ENCODE peak calls at places on chromosomes 5 and 9, in nine cellular contexts. N is AG09319; P is ELF-1; I is naive thymus-derived CD8-positive, alpha-beta T cell; A is dermis microvascular lymphatic vessel endothelial cell; D is ascending aorta; V is activated naive CD4-positive, alpha-beta T cell; H is CD4-positive, alpha-beta memory T cell; B is fibroblast of mammary gland. K is an unnamed sample.

GRCh38 chr5:173709145-173709544 is 92.7 kb upstream of the BOD1 start:
- DNase-seq in V (no peak), D (no peak), B (no peak), A (no peak), N (no peak), P (no peak), I (no peak), H (no peak), K (no peak)

GRCh38 chr9:119722384-119722783 is 353.1 kb upstream of the BRINP1 start:
- DNase-seq in B (no peak), N (no peak), D (no peak), I (no peak), A (no peak), V (no peak), P (no peak), H (no peak), K (no peak)

GRCh38 chr9:116193636-116194035 is 40.0 kb downstream of the PAPPA start:
- DNase-seq in H (no peak), B (peak; percentile 93), N (no peak), V (no peak), D (no peak), P (no peak), I (no peak), A (no peak), K (no peak)

GRCh38 chr5:163916376-163916775 is 411.0 kb downstream of the MAT2B start:
- DNase-seq in A (peak; percentile 12), D (no peak), H (peak; percentile 12), P (no peak), B (peak; percentile 15), V (no peak), I (no peak), N (no peak), K (no peak)

GRCh38 chr5:74632947-74633356 is 7.6 kb downstream of the ENC1 start:
- DNase-seq in H (no peak), N (no peak), P (no peak), I (no peak), B (peak; percentile 81), V (no peak), A (peak; percentile 87), D (no peak), K (no peak)

GRCh38 chr5:173835662-173836061 is 52.5 kb upstream of the CPEB4 start:
- DNase-seq in N (no peak), A (no peak), B (no peak), P (no peak), V (no peak), H (no peak), I (no peak), D (no peak), K (no peak)

GRCh38 chr5:36581070-36581469 is 25.3 kb upstream of the SLC1A3 start:
- DNase-seq in D (no peak), V (no peak), H (no peak), P (no peak), N (no peak), A (no peak), B (no peak), I (no peak), K (no peak)

GRCh38 chr5:1789838-1790462 is 9.7 kb downstream of the MRPL36 start:
- DNase-seq in D (no peak), B (peak; percentile 73), P (no peak), V (no peak), I (no peak), N (no peak), A (peak; percentile 76), H (no peak), K (no peak)

GRCh38 chr9:38067611-38067891 is 1.5 kb downstream of the SHB start:
- DNase-seq in I (no peak), A (no peak), D (peak; percentile 75), N (no peak), H (no peak), P (peak; percentile 53), V (no peak), B (no peak), K (no peak)

GRCh38 chr5:34858798-34859197 is 19.8 kb downstream of the TTC23L start:
- DNase-seq in D (peak; percentile 68), V (no peak), N (no peak), I (no peak), A (no peak), B (peak; percentile 68), H (no peak), P (no peak), K (no peak)

GRCh38 chr9:135039266-135039870 is 48.1 kb upstream of the OLFM1 start:
- DNase-seq in P (no peak), B (no peak), D (peak; percentile 56), N (no peak), V (no peak), I (no peak), H (no peak), A (no peak), K (no peak)

GRCh38 chr9:73683862-73684591 is 532.4 kb downstream of the ANXA1 start:
- DNase-seq in V (no peak), D (no peak), N (peak; percentile 32), A (peak; percentile 6), H (no peak), P (peak; percentile 16), I (no peak), B (peak; percentile 83), K (peak; percentile 46)

GRCh38 chr9:121192959-121193645 is 8.6 kb downstream of the RAB14 start:
- DNase-seq in D (no peak), V (no peak), B (no peak), H (no peak), A (peak; percentile 32), P (no peak), N (no peak), I (no peak), K (no peak)

GRCh38 chr5:135740475-135740874 is 94.0 kb upstream of the SLC25A48 start:
- DNase-seq in V (no peak), P (peak; percentile 23), B (no peak), H (no peak), D (no peak), A (no peak), N (no peak), I (no peak), K (no peak)

GRCh38 chr9:121463026-121463827 is 36.4 kb downstream of the GGTA1 start:
- DNase-seq in V (no peak), H (no peak), B (peak; percentile 51), D (peak; percentile 81), I (no peak), N (no peak), A (peak; percentile 32), P (peak; percentile 73), K (peak; percentile 39)

GRCh38 chr5:121189569-121190305 is 661.9 kb upstream of the FTMT start:
- DNase-seq in B (peak; percentile 49), A (peak; percentile 75), V (no peak), P (no peak), N (no peak), D (no peak), H (no peak), I (no peak), K (peak; percentile 54)